ENCODE peak calls at places on chromosomes 1 and 21, in five cellular contexts. M is heart right ventricle; N is fibroblast of lung; E is endodermal cell; D is CD8-positive, alpha-beta T cell. U is an unnamed sample. For H3K4me1, the result is how much of the 10 kb centered on the place peaks cover.

GRCh38 chr21:25862596-25862995 is 127.8 kb downstream of the GABPA start:
- DNase-seq in N (peak), E (no peak), M (no peak), D (no peak), U (no peak)

GRCh38 chr1:71667224-71667623 is 586.4 kb upstream of the ZRANB2 start:
- DNase-seq in M (no peak), D (no peak), N (peak), E (no peak), U (no peak)

GRCh38 chr1:64133036-64133435 is 70.4 kb upstream of the UBE2U start:
- DNase-seq in E (no peak), M (no peak), N (peak), D (no peak), U (peak)

GRCh38 chr1:1215266-1215676 is 1.3 kb upstream of the TNFRSF4 start:
- DNase-seq in M (no peak), N (no peak), E (no peak), D (no peak), U (no peak)

GRCh38 chr1:212432163-212432705 is 486 bp upstream of the NENF start:
- DNase-seq in N (no peak), M (no peak), E (no peak), D (no peak), U (peak)

GRCh38 chr1:95916616-95917015 is 682.6 kb downstream of the RWDD3 start:
- DNase-seq in N (peak), M (no peak), D (no peak), E (no peak), U (no peak)

GRCh38 chr1:210882414-210883221 is 251.3 kb downstream of the KCNH1 start:
- DNase-seq in E (no peak), D (no peak), N (no peak), M (no peak), U (peak)

GRCh38 chr1:98110674-98111073 is 189.8 kb upstream of the DPYD start:
- DNase-seq in N (peak), E (no peak), D (no peak), M (no peak), U (no peak)

GRCh38 chr1:70360321-70360720 is 5.8 kb upstream of the ANKRD13C start:
- DNase-seq in E (peak), N (no peak), M (no peak), D (no peak), U (no peak)

GRCh38 chr1:110060034-110060661 is 10.3 kb downstream of the ALX3 start:
- DNase-seq in D (peak), N (peak), M (no peak), E (peak), U (no peak)

GRCh38 chr21:21997390-21998333 is 999.5 kb downstream of the NCAM2 start:
- DNase-seq in M (no peak), D (no peak), N (no peak), E (peak), U (peak)

GRCh38 chr1:194709439-194709838 is 1523.0 kb upstream of the B3GALT2 start:
- DNase-seq in E (no peak), N (no peak), M (no peak), D (no peak), U (no peak)

GRCh38 chr1:159122005-159122621 is 45.5 kb upstream of the AIM2 start:
- DNase-seq in M (no peak), E (no peak), D (no peak), N (peak), U (peak)

GRCh38 chr1:8211620-8212442 is 106.1 kb upstream of the SLC45A1 start:
- DNase-seq in N (peak), E (no peak), M (no peak), D (no peak), U (peak)

GRCh38 chr1:221016757-221017156 is 137.5 kb downstream of the HLX start:
- DNase-seq in E (no peak), D (no peak), N (no peak), M (no peak), U (no peak)

GRCh38 chr1:228338521-228339051 is 68.0 kb downstream of the TRIM11 start:
- DNase-seq in E (peak), N (no peak), M (no peak), D (no peak), U (no peak)
- TF ChIP-seq CTCF in E (no peak), N (no peak), M (no peak), D (no peak), U (no peak)

GRCh38 chr1:19504796-19505693 is 19.7 kb upstream of the CAPZB start:
- DNase-seq in M (peak), N (peak), E (no peak), D (no peak), U (no peak)

GRCh38 chr1:19511117-19511516 is 25.8 kb upstream of the CAPZB start:
- DNase-seq in D (no peak), N (no peak), M (no peak), E (no peak), U (no peak)

DNA sequence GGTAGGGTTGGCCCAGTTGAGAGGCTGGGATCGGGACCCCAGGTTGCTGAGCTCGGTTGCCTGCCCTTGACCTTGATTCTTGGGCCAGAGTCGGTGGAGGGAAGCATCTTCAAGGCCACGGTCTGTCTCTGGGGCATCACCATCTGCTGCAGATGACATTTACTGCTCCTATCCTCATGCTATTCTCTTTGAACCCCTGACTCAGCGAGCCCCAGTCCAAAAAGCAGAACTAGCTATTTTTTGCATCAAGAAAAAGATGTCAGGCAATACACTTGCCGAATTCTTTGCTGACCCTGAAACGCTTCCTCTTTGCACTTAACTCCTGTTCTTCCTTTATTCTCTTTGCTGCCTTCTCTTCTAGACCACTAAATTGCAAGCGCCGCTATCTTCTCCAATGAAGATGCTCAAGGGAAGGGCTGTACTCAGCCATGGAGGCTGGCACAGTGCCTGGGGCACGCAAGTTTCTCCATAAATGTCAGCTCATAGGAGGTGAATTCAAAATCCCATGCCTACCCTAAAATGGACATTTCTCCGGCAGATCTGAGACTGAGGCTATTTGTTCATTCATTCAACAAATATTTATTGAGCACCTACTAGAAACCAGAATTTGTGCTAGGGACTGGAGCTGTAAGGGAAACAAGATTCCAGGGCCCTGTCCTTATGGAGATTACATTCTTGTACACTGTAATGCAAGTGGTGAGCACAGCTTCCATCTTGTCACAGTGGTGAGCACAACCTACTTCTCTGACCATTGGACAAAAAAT is 20.5 kb upstream of the CAPZB start:
- DNase-seq in E (no peak), N (no peak), D (no peak), M (peak), U (no peak)
- H3K27ac ChIP-seq in E (no peak), N (peak), D (no peak), M (peak), U (no peak)

GRCh38 chr1:206448471-206448870 is 21.8 kb upstream of the IKBKE start:
- DNase-seq in M (no peak), N (no peak), D (no peak), E (no peak), U (no peak)
- H3K4me1 ChIP-seq in M (under half), N (under half), D (under half), E (under half), U (under half)

DNA sequence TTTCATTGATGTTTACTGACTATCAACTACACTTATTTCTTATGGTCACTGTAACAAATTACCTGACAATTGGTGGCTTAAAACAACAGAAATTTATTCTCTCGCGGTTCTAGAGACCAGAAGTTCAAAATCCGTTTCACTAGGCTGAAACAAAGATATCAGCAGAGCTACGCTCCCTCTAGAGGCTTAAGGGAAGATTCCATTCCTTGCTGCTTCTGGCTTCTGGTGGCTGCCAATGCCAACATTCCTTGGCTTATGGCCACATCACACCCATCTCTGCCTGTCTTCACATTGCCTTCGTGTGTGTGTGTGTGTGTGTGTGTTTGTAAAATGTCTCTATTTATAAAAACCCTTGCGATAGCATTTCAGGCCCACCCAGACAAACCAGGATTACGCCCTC is 66.4 kb downstream of the LMX1A start:
- DNase-seq in N (no peak), M (no peak), D (no peak), E (no peak), U (peak)
- TF ChIP-seq CTCF in N (no peak), M (no peak), D (no peak), E (peak), U (peak)

DNA sequence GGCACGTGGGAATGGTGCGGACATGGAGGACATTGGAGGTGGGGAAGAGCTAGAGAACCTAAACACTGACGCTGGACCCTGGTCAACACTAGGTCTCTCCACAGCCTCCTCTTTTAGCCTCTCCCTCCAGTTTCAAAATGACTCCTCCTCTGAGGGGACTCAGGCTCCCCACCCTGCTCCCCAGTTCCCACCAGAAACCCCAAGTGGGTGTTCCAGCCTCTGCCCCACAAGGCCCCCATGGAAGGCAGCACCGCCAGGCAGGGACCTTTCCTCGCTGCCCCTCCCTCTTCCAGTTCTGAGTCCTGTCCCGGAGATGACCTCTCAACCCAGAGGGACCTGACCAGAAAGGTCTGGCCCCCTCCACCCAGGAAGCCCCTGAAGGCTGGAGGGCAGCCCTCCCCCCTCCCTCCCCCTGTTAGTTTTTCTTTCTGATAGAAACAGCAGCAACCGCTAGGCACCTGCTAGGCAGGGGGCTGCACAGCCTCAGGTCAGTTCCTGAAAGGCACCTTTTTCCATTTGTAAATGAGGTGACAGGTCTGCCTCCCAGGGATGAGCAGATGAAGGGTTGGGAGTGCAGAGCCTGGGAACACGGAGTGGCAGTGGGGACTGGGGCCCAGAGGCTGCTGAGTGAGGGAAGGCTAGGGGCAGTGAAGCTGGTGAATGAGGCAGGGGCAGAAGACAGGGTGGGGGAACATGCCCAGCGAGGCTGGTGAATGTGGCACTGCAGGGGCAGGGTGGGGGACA is 9.3 kb upstream of the ITGB2 start:
- DNase-seq in E (peak), D (no peak), M (no peak), N (no peak), U (no peak)
- H3K27ac ChIP-seq in E (no peak), D (peak), M (no peak), N (no peak), U (no peak)

U was measured in foreskin keratinocyte.